ENCODE peak calls at places on chromosome 22, in seven cellular contexts. R is HepG2, F is IMR-90, X is PC-3, H is neuronal stem cell, J is neural progenitor cell, V is NT2/D1. W is an unnamed sample.

GRCh38 chr22:28799125-28799833 is 1.1 kb downstream of the XBP1 start:
- DNase-seq in R (peak; percentile 70), F (peak; percentile 96), X (peak; percentile 53), H (no peak), J (peak; percentile 32), V (no peak), W (peak; percentile 95)

GRCh38 chr22:44147821-44148574 is 32.7 kb upstream of the PARVG start:
- DNase-seq in R (no peak), F (peak; percentile 36), X (no peak), H (no peak), J (peak; percentile 66), V (peak; percentile 90), W (no peak)

GRCh38 chr22:38704568-38705234 is 1.0 kb upstream of the GTPBP1 start:
- DNase-seq in R (peak; percentile 44), F (no peak), X (no peak), H (no peak), J (peak; percentile 51), V (no peak), W (no peak)

GRCh38 chr22:38728899-38729796 is 23.4 kb downstream of the GTPBP1 start:
- DNase-seq in R (peak; percentile 28), F (no peak), X (no peak), H (no peak), J (no peak), V (no peak), W (no peak)

GRCh38 chr22:30250713-30251267 is 4.2 kb upstream of the LIF start:
- DNase-seq in R (no peak), F (peak; percentile 86), X (peak; percentile 78), H (no peak), J (no peak), V (no peak), W (peak; percentile 70)

GRCh38 chr22:21445437-21446127 is 21.6 kb upstream of the TMEM191C start:
- DNase-seq in R (no peak), F (no peak), X (no peak), H (no peak), J (no peak), V (no peak), W (no peak)

GRCh38 chr22:39469681-39470461 is 13.1 kb downstream of the MGAT3 start:
- DNase-seq in R (peak; percentile 75), F (no peak), X (no peak), H (no peak), J (peak; percentile 46), V (no peak), W (no peak)

GRCh38 chr22:27218012-27218483 is 560.7 kb downstream of the MIAT start:
- DNase-seq in R (no peak), F (no peak), X (no peak), H (no peak), J (no peak), V (no peak), W (peak; percentile 19)

GRCh38 chr22:29202231-29203192 is 3.2 kb upstream of the EMID1 start:
- DNase-seq in R (peak; percentile 38), F (peak; percentile 55), X (peak; percentile 31), H (no peak), J (peak; percentile 65), V (no peak), W (no peak)

GRCh38 chr22:44479662-44480061 is 18.4 kb downstream of the RTL6 start:
- DNase-seq in R (no peak), F (no peak), X (no peak), H (no peak), J (no peak), V (no peak), W (no peak)

GRCh38 chr22:21695432-21696085 is 29.7 kb downstream of the PPIL2 start:
- DNase-seq in R (no peak), F (no peak), X (no peak), H (no peak), J (no peak), V (no peak), W (no peak)

GRCh38 chr22:31893460-31893859 is 50.9 kb upstream of the YWHAH start:
- DNase-seq in R (peak; percentile 23), F (no peak), X (no peak), H (no peak), J (no peak), V (no peak), W (no peak)

GRCh38 chr22:18929459-18929858 is 6.6 kb downstream of the PRODH start:
- DNase-seq in R (no peak), F (no peak), X (no peak), H (no peak), J (no peak), V (no peak), W (no peak)

GRCh38 chr22:41603873-41604332 is 14.3 kb upstream of the PMM1 start:
- DNase-seq in R (no peak), F (no peak), X (no peak), H (no peak), J (no peak), V (no peak), W (no peak)

GRCh38 chr22:47247609-47248240 is 485.3 kb downstream of the TBC1D22A start:
- DNase-seq in R (no peak), F (no peak), X (no peak), H (no peak), J (no peak), V (no peak), W (no peak)

GRCh38 chr22:47251911-47252310 is 489.5 kb downstream of the TBC1D22A start:
- DNase-seq in R (no peak), F (no peak), X (no peak), H (no peak), J (no peak), V (no peak), W (no peak)

GRCh38 chr22:47250995-47251765 is 488.7 kb downstream of the TBC1D22A start:
- DNase-seq in R (no peak), F (no peak), X (no peak), H (no peak), J (no peak), V (no peak), W (no peak)

GRCh38 chr22:47249370-47249928 is 487.0 kb downstream of the TBC1D22A start:
- DNase-seq in R (no peak), F (no peak), X (no peak), H (no peak), J (no peak), V (no peak), W (no peak)

DNA sequence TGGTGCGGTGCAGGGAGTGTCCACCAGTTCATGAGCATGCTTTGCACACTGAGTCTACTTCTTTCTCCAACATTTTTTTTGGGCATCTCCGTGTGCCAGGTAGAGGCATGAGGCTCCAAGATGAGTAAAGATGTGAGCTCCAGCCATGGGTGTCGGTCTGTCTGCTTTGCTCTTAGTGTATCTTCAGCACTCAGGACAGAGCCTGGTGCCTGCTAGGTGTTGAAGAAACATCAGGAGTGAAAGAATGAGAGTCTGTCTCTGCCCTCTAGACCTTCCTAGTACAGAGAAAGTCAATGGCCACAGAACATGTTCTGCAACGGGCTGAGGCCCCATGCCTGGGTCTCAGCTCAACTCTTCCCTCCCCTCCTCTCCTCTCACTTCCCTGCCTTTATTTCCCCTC is 486.5 kb downstream of the TBC1D22A start:
- DNase-seq in R (no peak), F (no peak), X (no peak), H (no peak), J (no peak), V (no peak), W (no peak)
- H3K9ac ChIP-seq in R (no peak overlapping the region), F (no peak overlapping the region), X (no peak overlapping the region), H (no peak overlapping the region), J (no peak overlapping the region), V (no peak overlapping the region), W (no peak overlapping the region)

DNA sequence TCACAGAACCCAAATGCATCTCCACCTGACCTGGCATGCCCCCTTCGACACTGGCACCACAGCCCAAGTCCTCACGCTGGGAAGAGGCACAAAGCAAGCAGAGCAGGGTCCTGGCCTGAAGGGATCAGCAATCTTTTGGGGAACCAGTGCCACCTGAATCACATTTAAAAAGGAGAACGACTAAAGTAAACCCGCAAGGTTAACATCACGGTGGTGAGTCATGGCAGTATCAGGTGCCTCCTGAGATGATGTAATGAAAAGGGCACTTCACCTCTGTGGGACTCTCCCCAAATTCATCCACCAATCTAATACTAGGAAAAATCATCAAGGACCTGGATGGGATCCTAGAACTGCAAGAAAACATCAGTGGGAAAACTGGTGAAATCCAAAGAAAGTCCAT is 44.9 kb downstream of the PACSIN2 start:
- DNase-seq in R (no peak), F (no peak), X (peak; percentile 69), H (no peak), J (no peak), V (no peak), W (no peak)
- H3K4me1 ChIP-seq in R (peaks cover 58% of the 10 kb centered on the region), F (peaks cover 10% of the 10 kb centered on the region), X (peaks cover 22% of the 10 kb centered on the region), H (peaks cover 8% of the 10 kb centered on the region), J (peaks cover 8% of the 10 kb centered on the region), V (peaks cover 2% of the 10 kb centered on the region), W (peaks cover 14% of the 10 kb centered on the region)

GRCh38 chr22:45491841-45492240 is 10.8 kb upstream of the FBLN1 start:
- DNase-seq in R (no peak), F (no peak), X (no peak), H (no peak), J (no peak), V (no peak), W (no peak)
- H3K4me3 ChIP-seq in R (no peak overlapping the region), F (no peak overlapping the region), X (no peak overlapping the region), H (no peak overlapping the region), J (no peak overlapping the region), V (no peak overlapping the region), W (no peak overlapping the region)

DNA sequence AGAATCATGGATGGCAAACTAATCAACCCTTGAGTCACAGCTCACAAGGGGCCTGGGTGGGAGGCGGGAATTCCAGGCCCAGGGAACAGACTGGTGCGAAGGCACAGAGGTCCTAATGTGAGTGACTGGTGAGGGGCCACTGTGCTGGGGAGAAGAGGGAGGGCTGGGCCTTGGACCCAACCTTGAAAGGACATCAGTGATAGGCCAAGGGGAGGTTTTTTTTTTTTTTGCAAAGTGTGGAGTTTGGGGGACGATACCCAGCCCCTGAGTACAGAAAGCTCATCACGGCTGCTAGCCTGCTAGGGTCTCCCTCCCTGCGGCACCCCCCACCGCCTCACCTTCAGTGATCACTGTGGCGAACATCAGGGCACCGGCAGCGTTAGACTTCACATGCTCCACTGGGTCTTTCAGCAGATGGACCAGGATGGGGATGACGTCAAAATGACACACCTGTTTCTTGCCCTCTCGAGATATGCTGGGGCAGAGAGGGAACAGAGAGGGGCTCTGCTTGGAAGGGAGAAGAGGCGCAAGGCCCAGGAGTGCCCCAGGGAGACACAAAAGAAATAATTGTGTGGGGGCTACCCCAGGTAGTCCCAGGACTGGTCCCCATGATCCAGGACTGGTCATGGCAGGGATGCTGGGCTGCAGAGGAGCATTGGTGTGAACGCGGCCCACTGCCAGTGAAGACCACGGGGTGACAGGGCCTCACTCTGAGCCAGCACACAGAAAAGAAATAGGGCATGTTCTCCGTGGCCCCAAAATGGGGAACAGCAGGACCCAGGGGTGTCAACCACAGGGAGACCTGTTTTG is 8.6 kb upstream of the GNAZ start:
- DNase-seq in R (no peak), F (no peak), X (no peak), H (no peak), J (no peak), V (no peak), W (no peak)
- H3K9ac ChIP-seq in R (no peak overlapping the region), F (no peak overlapping the region), X (no peak overlapping the region), H (no peak overlapping the region), J (no peak overlapping the region), V (no peak overlapping the region), W (no peak overlapping the region)

GRCh38 chr22:49852898-49853894 is at the start of gene ZBED4:
- DNase-seq in R (peak; percentile 90), F (peak; percentile 94), X (peak; percentile 97), H (peak; percentile 98), J (peak; percentile 99), V (peak; percentile 85), W (peak; percentile 99)
- H3K4me1 ChIP-seq in R (peaks cover 69% of the 10 kb centered on the region), F (peaks cover 6% of the 10 kb centered on the region), X (peaks cover 11% of the 10 kb centered on the region), H (peaks cover 9% of the 10 kb centered on the region), J (peaks cover 32% of the 10 kb centered on the region), V (peaks cover 3% of the 10 kb centered on the region), W (peaks cover 24% of the 10 kb centered on the region)

GRCh38 chr22:36862251-36863242 is 1.7 kb downstream of the NCF4 start:
- DNase-seq in R (no peak), F (no peak), X (no peak), H (no peak), J (no peak), V (no peak), W (no peak)
- H3K4me3 ChIP-seq in R (no peak overlapping the region), F (no peak overlapping the region), X (no peak overlapping the region), H (no peak overlapping the region), J (no peak overlapping the region), V (no peak overlapping the region), W (no peak overlapping the region)